ENCODE peak calls at places on chromosomes 5 and 9, in four cellular contexts. One of them, this sample, is unnamed.

GRCh38 chr9:92749071-92749933 is 15.3 kb downstream of the BICD2 start:
- DNase-seq in cardiac fibroblast: no peak
- DNase-seq in thyroid gland: no peak
- DNase-seq in choroid plexus epithelial cell: no peak
- DNase-seq in this sample: no peak

GRCh38 chr5:16815432-16815831 is 120.7 kb downstream of the MYO10 start:
- DNase-seq in cardiac fibroblast: no peak
- DNase-seq in thyroid gland: no peak
- DNase-seq in choroid plexus epithelial cell: no peak
- DNase-seq in this sample: peak; percentile 39

GRCh38 chr5:1857256-1857600 is 25.5 kb downstream of the IRX4 start:
- DNase-seq in cardiac fibroblast: no peak
- DNase-seq in thyroid gland: no peak
- DNase-seq in choroid plexus epithelial cell: no peak
- DNase-seq in this sample: no peak

GRCh38 chr9:123725389-123725788 is 204.5 kb downstream of the DENND1A start:
- DNase-seq in cardiac fibroblast: peak; percentile 26
- DNase-seq in thyroid gland: peak; percentile 87
- DNase-seq in choroid plexus epithelial cell: peak; percentile 32
- DNase-seq in this sample: no peak

GRCh38 chr9:135930446-135931345 is 23.4 kb upstream of the CAMSAP1 start:
- DNase-seq in cardiac fibroblast: no peak
- DNase-seq in thyroid gland: no peak
- DNase-seq in choroid plexus epithelial cell: no peak
- DNase-seq in this sample: no peak

GRCh38 chr5:176817369-176817841 is 7.0 kb downstream of the UNC5A start:
- DNase-seq in cardiac fibroblast: no peak
- DNase-seq in thyroid gland: peak; percentile 7
- DNase-seq in choroid plexus epithelial cell: no peak
- DNase-seq in this sample: no peak

GRCh38 chr9:18791074-18791473 is 241.9 kb downstream of the SAXO1 start:
- DNase-seq in cardiac fibroblast: peak; percentile 14
- DNase-seq in thyroid gland: peak; percentile 61
- DNase-seq in choroid plexus epithelial cell: peak; percentile 68
- DNase-seq in this sample: peak; percentile 16

GRCh38 chr9:89473762-89474469 is 24.0 kb downstream of the SEMA4D start:
- DNase-seq in cardiac fibroblast: peak; percentile 3
- DNase-seq in thyroid gland: no peak
- DNase-seq in choroid plexus epithelial cell: peak; percentile 41
- DNase-seq in this sample: no peak

GRCh38 chr5:10533218-10533617 is 30.7 kb upstream of the ANKRD33B start:
- DNase-seq in cardiac fibroblast: no peak
- DNase-seq in thyroid gland: no peak
- DNase-seq in choroid plexus epithelial cell: no peak
- DNase-seq in this sample: no peak

GRCh38 chr9:123176230-123176629 is 92.2 kb downstream of the STRBP start:
- DNase-seq in cardiac fibroblast: no peak
- DNase-seq in thyroid gland: no peak
- DNase-seq in choroid plexus epithelial cell: no peak
- DNase-seq in this sample: peak; percentile 61

GRCh38 chr5:74587300-74587699 is 53.2 kb downstream of the ENC1 start:
- DNase-seq in cardiac fibroblast: no peak
- DNase-seq in thyroid gland: no peak
- DNase-seq in choroid plexus epithelial cell: no peak
- DNase-seq in this sample: no peak

GRCh38 chr9:86246752-86247161 is 12.7 kb downstream of the C9orf153 start:
- DNase-seq in cardiac fibroblast: peak; percentile 13
- DNase-seq in thyroid gland: no peak
- DNase-seq in choroid plexus epithelial cell: peak; percentile 44
- DNase-seq in this sample: no peak

GRCh38 chr9:119834064-119834620 is 464.9 kb upstream of the BRINP1 start:
- DNase-seq in cardiac fibroblast: no peak
- DNase-seq in thyroid gland: no peak
- DNase-seq in choroid plexus epithelial cell: no peak
- DNase-seq in this sample: peak; percentile 49

GRCh38 chr9:102479191-102479590 is 515.9 kb upstream of the CYLC2 start:
- DNase-seq in cardiac fibroblast: no peak
- DNase-seq in thyroid gland: no peak
- DNase-seq in choroid plexus epithelial cell: peak; percentile 3
- DNase-seq in this sample: no peak

GRCh38 chr5:489689-490080 is 34.6 kb downstream of the SLC9A3 start:
- DNase-seq in cardiac fibroblast: no peak
- DNase-seq in thyroid gland: no peak
- DNase-seq in choroid plexus epithelial cell: no peak
- DNase-seq in this sample: no peak

GRCh38 chr9:76704601-76705204 is 59.5 kb upstream of the PCA3 start:
- DNase-seq in cardiac fibroblast: peak; percentile 97
- DNase-seq in thyroid gland: no peak
- DNase-seq in choroid plexus epithelial cell: peak; percentile 98
- DNase-seq in this sample: peak; percentile 87

GRCh38 chr9:4289411-4290380 is 10.2 kb downstream of the GLIS3 start:
- DNase-seq in cardiac fibroblast: no peak
- DNase-seq in thyroid gland: no peak
- DNase-seq in choroid plexus epithelial cell: no peak
- DNase-seq in this sample: no peak

GRCh38 chr5:40904205-40904993 is 4.9 kb upstream of the C7 start:
- DNase-seq in cardiac fibroblast: peak; percentile 93
- DNase-seq in thyroid gland: peak; percentile 35
- DNase-seq in choroid plexus epithelial cell: peak; percentile 94
- DNase-seq in this sample: peak; percentile 79

GRCh38 chr9:111598730-111599091 is 736 bp downstream of the PTGR1 start:
- DNase-seq in cardiac fibroblast: peak; percentile 53
- DNase-seq in thyroid gland: peak; percentile 24
- DNase-seq in choroid plexus epithelial cell: peak; percentile 62
- DNase-seq in this sample: peak; percentile 73

DNA sequence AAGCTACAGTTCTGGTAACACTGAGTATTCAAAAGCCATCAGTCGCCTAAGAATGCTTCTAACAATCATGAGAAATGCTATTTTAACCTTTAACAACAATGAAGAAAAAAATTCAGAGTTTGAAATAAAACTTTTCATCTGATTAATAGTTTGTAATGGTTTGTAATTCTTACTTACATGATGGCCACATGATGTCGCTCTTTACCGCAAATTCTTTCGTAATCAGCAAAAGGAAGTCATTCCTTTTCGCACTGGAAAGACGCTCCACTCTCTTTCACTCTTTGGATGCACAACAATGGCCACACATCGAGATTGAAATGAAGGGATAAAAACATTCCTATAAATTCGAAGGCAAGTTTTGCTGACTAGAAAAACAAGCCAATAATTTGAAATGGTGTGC is at the start of gene PCDHA7:
- DNase-seq in cardiac fibroblast: peak; percentile 24
- DNase-seq in thyroid gland: no peak
- DNase-seq in choroid plexus epithelial cell: no peak
- DNase-seq in this sample: peak; percentile 13
- TF ChIP-seq CTCF in cardiac fibroblast: no peak
- TF ChIP-seq CTCF in thyroid gland: no peak
- TF ChIP-seq CTCF in choroid plexus epithelial cell: no peak
- TF ChIP-seq CTCF in this sample: no peak

GRCh38 chr5:140725799-140726471 is 25.7 kb downstream of the ZMAT2 start:
- DNase-seq in cardiac fibroblast: peak; percentile 87
- DNase-seq in thyroid gland: peak; percentile 64
- DNase-seq in choroid plexus epithelial cell: peak; percentile 90
- DNase-seq in this sample: peak; percentile 94
- H3K4me3 ChIP-seq in cardiac fibroblast: peak overlapping the region; percentile 29
- H3K4me3 ChIP-seq in thyroid gland: no peak overlapping the region
- H3K4me3 ChIP-seq in choroid plexus epithelial cell: peak overlapping the region; percentile 39
- H3K4me3 ChIP-seq in this sample: peak overlapping the region; percentile 42

GRCh38 chr9:132857601-132858342 is 20.3 kb downstream of the AK8 start:
- DNase-seq in cardiac fibroblast: peak; percentile 55
- DNase-seq in thyroid gland: no peak
- DNase-seq in choroid plexus epithelial cell: peak; percentile 78
- DNase-seq in this sample: no peak
- TF ChIP-seq CTCF in cardiac fibroblast: peak; percentile 13
- TF ChIP-seq CTCF in thyroid gland: no peak
- TF ChIP-seq CTCF in choroid plexus epithelial cell: peak; percentile 21
- TF ChIP-seq CTCF in this sample: no peak

GRCh38 chr5:172554562-172554961 is 86.5 kb upstream of the NEURL1B start:
- DNase-seq in cardiac fibroblast: no peak
- DNase-seq in thyroid gland: no peak
- DNase-seq in choroid plexus epithelial cell: no peak
- DNase-seq in this sample: no peak
- H3K4me3 ChIP-seq in cardiac fibroblast: no peak overlapping the region
- H3K4me3 ChIP-seq in thyroid gland: no peak overlapping the region
- H3K4me3 ChIP-seq in choroid plexus epithelial cell: no peak overlapping the region
- H3K4me3 ChIP-seq in this sample: no peak overlapping the region

This sample was measured in epithelial cell of esophagus.